ENCODE peak calls at places on chromosome 17, in seven cellular contexts. A is hepatocyte, X is GM23338, G is GM23248, T is PC-3, L is Karpas-422, D is SK-N-SH. M is an unnamed sample. For H3K27me3 and H3K9me2, the result is how much of the 10 kb centered on the place peaks cover.

GRCh38 chr17:21282231-21282630 is 2.3 kb upstream of the MAP2K3 start:
- DNase-seq in D (no peak), A (peak), G (peak), X (no peak), T (peak), L (no peak), M (peak)

GRCh38 chr17:17633310-17633709 is 41.8 kb upstream of the PEMT start:
- DNase-seq in L (no peak), A (no peak), D (no peak), X (no peak), G (no peak), T (no peak), M (no peak)

GRCh38 chr17:3602499-3602898 is 6.7 kb downstream of the TRPV1 start:
- DNase-seq in D (peak), L (peak), X (peak), T (no peak), G (peak), A (no peak), M (no peak)

GRCh38 chr17:49779730-49780220 is 8.7 kb upstream of the KAT7 start:
- DNase-seq in A (peak), G (peak), X (peak), T (peak), D (peak), L (peak), M (peak)

GRCh38 chr17:75060434-75061054 is 13.5 kb downstream of the KCTD2 start:
- DNase-seq in T (no peak), X (no peak), L (no peak), G (no peak), A (no peak), D (no peak), M (no peak)

GRCh38 chr17:65355246-65355645 is 206.2 kb downstream of the AXIN2 start:
- DNase-seq in D (no peak), A (no peak), L (no peak), T (peak), G (no peak), X (no peak), M (no peak)

GRCh38 chr17:9022553-9023388 is 1.5 kb downstream of the NTN1 start:
- DNase-seq in A (peak), L (no peak), X (peak), D (peak), T (no peak), G (peak), M (no peak)

GRCh38 chr17:75088902-75089417 is 1.2 kb downstream of the SLC16A5 start:
- DNase-seq in A (peak), L (peak), T (peak), G (peak), D (no peak), X (peak), M (peak)

GRCh38 chr17:17681744-17682292 is 560 bp downstream of the RAI1 start:
- DNase-seq in D (peak), T (peak), G (peak), A (peak), L (peak), X (no peak), M (peak)

GRCh38 chr17:75481194-75482059 is 25.0 kb downstream of the TMEM94 start:
- DNase-seq in X (no peak), D (no peak), T (no peak), L (no peak), G (no peak), A (no peak), M (no peak)

GRCh38 chr17:44971776-44972483 is 3.8 kb upstream of the C1QL1 start:
- DNase-seq in G (peak), X (peak), L (no peak), T (no peak), A (no peak), D (no peak), M (no peak)

GRCh38 chr17:8421571-8421970 is 14.1 kb upstream of the NDEL1 start:
- DNase-seq in X (no peak), A (no peak), D (no peak), T (peak), G (peak), L (no peak), M (no peak)

GRCh38 chr17:34624767-34625389 is 45.5 kb downstream of the TMEM132E start:
- DNase-seq in G (no peak), X (peak), T (no peak), A (no peak), L (no peak), D (peak), M (no peak)

GRCh38 chr17:50133769-50134099 is 3.8 kb upstream of the SAMD14 start:
- DNase-seq in D (no peak), L (no peak), A (no peak), T (no peak), X (peak), G (peak), M (no peak)

GRCh38 chr17:21288581-21289017 is 4.1 kb downstream of the MAP2K3 start:
- DNase-seq in L (peak), X (no peak), D (no peak), T (peak), A (no peak), G (peak), M (no peak)

GRCh38 chr17:66281671-66282369 is 20.6 kb upstream of the PRKCA start:
- DNase-seq in L (no peak), D (no peak), A (no peak), T (no peak), G (no peak), X (no peak), M (no peak)

DNA sequence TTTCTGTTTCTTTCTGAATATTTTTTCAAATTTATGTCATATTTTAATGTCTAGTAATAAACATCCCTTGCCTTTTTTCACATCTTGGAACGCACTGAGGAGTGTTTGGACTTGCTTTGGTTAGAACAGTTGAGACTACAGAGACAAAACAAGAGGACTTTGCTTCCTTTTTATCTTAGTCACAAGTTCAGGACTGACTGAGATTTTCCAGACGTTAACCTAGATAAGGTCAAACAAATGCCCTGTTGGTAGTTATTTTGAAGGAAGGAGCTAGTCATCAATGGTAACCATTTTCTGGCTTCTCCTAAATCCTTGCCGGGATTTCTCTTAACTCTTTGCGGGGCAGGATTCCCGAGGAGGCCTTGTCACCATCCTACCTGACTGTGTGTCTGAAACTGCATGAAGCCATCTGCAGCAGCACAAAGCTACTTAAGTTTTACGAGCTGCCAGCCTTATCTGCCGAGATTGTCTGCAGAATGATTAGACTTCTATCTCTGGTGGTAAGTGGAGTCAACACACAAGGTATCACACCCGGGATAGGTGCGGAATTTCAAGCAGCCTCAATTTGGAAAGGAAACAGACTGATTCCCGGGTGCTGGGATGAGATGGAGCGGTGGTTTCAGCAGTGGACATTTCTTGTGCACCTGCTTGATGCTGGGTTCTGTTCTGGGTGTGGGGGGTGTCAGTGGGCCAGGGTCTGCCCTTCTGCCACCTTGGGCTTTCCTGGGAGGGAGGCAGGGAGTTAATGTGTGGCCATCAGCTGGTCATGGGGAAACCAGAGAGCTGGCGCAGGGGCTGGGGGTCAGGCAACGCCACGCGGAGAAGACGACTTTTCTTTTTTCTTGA is 48.2 kb downstream of the RNF213 start:
- DNase-seq in X (no peak), T (no peak), D (no peak), G (no peak), A (peak), L (no peak), M (no peak)
- H3K27me3 ChIP-seq in X (under half), T (under half), D (under half), G (under half), A (under half), L (under half), M (under half)

GRCh38 chr17:29582767-29583166 is 6.7 kb downstream of the GIT1 start:
- DNase-seq in D (no peak), A (no peak), T (no peak), X (no peak), L (no peak), G (no peak), M (peak)

GRCh38 chr17:29582254-29582765 is 7.1 kb downstream of the GIT1 start:
- DNase-seq in X (no peak), G (no peak), A (no peak), T (no peak), L (no peak), D (no peak), M (peak)

GRCh38 chr17:29583324-29584248 is 5.9 kb downstream of the GIT1 start:
- DNase-seq in L (no peak), T (no peak), X (no peak), G (no peak), D (peak), A (no peak), M (no peak)

GRCh38 chr17:29579866-29580771 is 9.3 kb downstream of the GIT1 start:
- DNase-seq in D (peak), X (peak), T (peak), L (peak), A (peak), G (peak), M (peak)

DNA sequence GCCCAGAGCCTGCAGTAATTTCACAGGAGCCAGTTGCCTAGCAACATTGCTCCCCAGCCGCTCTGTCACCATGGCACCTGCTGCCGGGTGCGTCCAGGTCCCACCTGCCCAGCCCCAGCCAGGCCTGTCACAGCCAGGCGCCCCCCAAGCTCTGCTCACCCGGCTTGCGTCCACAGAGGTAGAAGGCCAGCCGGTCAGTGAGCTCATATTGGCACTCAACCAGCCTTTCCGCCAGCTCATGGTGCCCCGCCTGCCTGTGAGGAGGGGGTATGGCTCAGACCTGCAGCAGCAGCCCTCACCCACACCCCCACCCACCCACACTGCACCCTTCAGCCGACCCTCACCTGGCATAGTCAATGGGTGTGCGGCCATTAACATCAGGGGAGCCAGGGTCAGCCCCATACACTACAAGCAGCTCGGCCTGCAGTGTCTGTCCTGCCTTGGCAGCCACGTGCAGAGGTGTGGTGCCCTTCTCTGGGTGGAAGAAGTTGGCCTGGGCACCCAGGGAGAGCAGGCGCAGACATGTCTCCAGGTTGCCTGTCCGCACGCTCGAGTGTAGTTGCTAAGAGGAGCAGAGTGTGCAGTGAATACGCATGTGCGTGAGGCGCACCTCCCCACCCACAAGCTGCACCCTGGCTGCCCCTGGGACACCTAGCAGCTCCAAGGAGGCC is 7.7 kb downstream of the GIT1 start:
- DNase-seq in D (peak), G (no peak), L (no peak), X (no peak), A (no peak), T (no peak), M (no peak)
- H3K9me2 ChIP-seq in D (under half), G (under half), L (under half), X (under half), A (under half), T (under half), M (under half)

GRCh38 chr17:47847341-47848197 is 3.4 kb downstream of the SP6 start:
- DNase-seq in G (peak), A (no peak), L (no peak), T (no peak), D (peak), X (peak), M (no peak)

GRCh38 chr17:47850373-47850691 is 631 bp downstream of the SP6 start:
- DNase-seq in L (no peak), X (no peak), A (no peak), G (no peak), D (no peak), T (peak), M (no peak)

GRCh38 chr17:47850692-47851573 is at the start of gene SP6:
- DNase-seq in X (peak), L (peak), A (peak), D (peak), T (peak), G (peak), M (peak)

GRCh38 chr17:47846741-47847340 is 4.1 kb downstream of the SP6 start:
- DNase-seq in A (no peak), G (no peak), D (no peak), X (peak), L (no peak), T (no peak), M (no peak)

GRCh38 chr17:47848198-47848513 is 2.8 kb downstream of the SP6 start:
- DNase-seq in G (no peak), A (no peak), T (no peak), D (no peak), X (no peak), L (no peak), M (no peak)
- H3K4me2 ChIP-seq in G (no peak), A (peak), T (no peak), D (no peak), X (peak), L (no peak), M (peak)

DNA sequence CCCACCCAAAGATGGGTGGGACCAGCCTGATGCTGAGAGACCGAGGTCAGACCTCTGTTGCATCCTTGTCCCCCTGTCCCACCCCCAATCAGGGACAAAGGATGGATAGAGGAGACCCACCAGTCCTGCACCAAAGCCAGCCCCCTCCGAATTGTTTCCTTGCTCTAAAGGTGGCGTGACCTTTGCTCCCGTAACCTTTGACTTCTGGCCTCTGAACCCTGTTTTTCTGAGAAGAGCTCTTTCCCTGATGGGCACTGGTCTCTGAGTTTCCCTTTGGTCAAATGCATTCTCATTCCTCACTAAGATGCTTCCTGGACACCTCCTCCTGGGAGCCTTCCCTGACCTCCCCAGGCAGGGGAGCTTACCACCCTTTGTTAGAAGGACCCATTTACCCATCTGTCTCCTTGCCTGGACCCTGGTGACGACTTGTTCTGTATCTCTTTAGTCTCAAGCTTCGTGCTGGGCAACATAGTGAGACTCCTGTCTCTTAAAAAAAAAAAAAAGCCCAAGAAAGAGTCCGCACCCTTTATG is 5.3 kb upstream of the NEUROD2 start:
- DNase-seq in X (no peak), G (no peak), A (no peak), T (no peak), L (no peak), D (no peak), M (peak)
- H3K27me3 ChIP-seq in X (half or more), G (under half), A (half or more), T (under half), L (under half), D (under half), M (under half)

GRCh38 chr17:82674656-82675475 is 23.6 kb downstream of the RAB40B start:
- DNase-seq in L (no peak), X (no peak), G (no peak), T (no peak), A (no peak), D (no peak), M (no peak)
- H3K9me2 ChIP-seq in L (under half), X (under half), G (under half), T (under half), A (under half), D (under half), M (under half)

DNA sequence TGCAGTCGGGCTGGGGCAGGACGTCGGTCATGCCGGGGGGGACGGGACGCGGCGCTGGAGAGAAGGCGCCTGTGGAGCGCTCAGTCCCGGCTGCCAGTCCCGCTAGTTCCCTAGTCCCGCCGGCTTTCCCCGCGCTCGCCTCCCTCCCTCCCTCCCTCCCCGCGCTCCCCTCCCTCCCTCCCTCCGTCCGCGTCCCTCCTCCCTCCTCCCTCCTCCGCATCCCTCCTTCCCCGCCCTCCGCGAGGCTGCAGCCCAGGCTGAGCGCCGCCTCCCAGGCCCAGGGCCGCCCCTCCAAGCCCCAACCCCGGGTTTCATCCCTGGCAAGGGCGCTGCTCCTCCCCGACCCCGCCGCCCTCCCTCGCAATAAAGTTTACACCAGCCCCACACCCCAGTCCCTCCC is 34.8 kb downstream of the TIMM22 start:
- DNase-seq in D (peak), X (peak), G (peak), T (no peak), L (no peak), A (peak), M (no peak)
- H3K4me2 ChIP-seq in D (no peak), X (peak), G (no peak), T (no peak), L (no peak), A (peak), M (no peak)

M was measured in PC-9.